ENCODE peak calls at places on chromosomes 12 and 14, in six cellular contexts. Z is glutamatergic neuron, H is heart left ventricle, O is left kidney, E is stromal cell of bone marrow, C is RWPE1. V is an unnamed sample.

GRCh38 chr12:82896979-82897378 is 210.3 kb downstream of the TMTC2 start:
- DNase-seq in Z (no peak), H (no peak), O (no peak), E (no peak), C (peak), V (no peak)

GRCh38 chr12:27015730-27016076 is 1.5 kb upstream of the TM7SF3 start:
- DNase-seq in Z (no peak), H (no peak), O (peak), E (no peak), C (peak), V (no peak)

GRCh38 chr12:53098354-53098981 is 1.0 kb downstream of the IGFBP6 start:
- DNase-seq in Z (no peak), H (no peak), O (no peak), E (peak), C (peak), V (no peak)

GRCh38 chr14:78107171-78107570 is 63.0 kb upstream of the NRXN3 start:
- DNase-seq in Z (no peak), H (no peak), O (no peak), E (no peak), C (no peak), V (no peak)

GRCh38 chr14:58171090-58171489 is 19.1 kb upstream of the ARMH4 start:
- DNase-seq in Z (peak), H (peak), O (peak), E (peak), C (peak), V (peak)

GRCh38 chr12:78208106-78208505 is 377.4 kb downstream of the NAV3 start:
- DNase-seq in Z (no peak), H (no peak), O (peak), E (no peak), C (no peak), V (no peak)

GRCh38 chr12:71972441-71973074 is 33.9 kb downstream of the TPH2 start:
- DNase-seq in Z (no peak), H (no peak), O (peak), E (no peak), C (no peak), V (no peak)

GRCh38 chr14:31964490-31964889 is 112.6 kb upstream of the ARHGAP5 start:
- DNase-seq in Z (no peak), H (no peak), O (no peak), E (no peak), C (no peak), V (no peak)

GRCh38 chr14:69247691-69248440 is 12.1 kb upstream of the GALNT16 start:
- DNase-seq in Z (no peak), H (no peak), O (no peak), E (peak), C (no peak), V (no peak)

GRCh38 chr12:75634244-75635222 is 123.1 kb upstream of the KRR1 start:
- DNase-seq in Z (no peak), H (no peak), O (no peak), E (no peak), C (no peak), V (no peak)

GRCh38 chr14:77125275-77126073 is 16.1 kb downstream of the ZDHHC22 start:
- DNase-seq in Z (no peak), H (no peak), O (peak), E (no peak), C (no peak), V (no peak)

GRCh38 chr14:97539389-97539786 is 742.2 kb downstream of the VRK1 start:
- DNase-seq in Z (no peak), H (no peak), O (no peak), E (no peak), C (no peak), V (no peak)

GRCh38 chr12:104792570-104792969 is 165.5 kb downstream of the SLC41A2 start:
- DNase-seq in Z (no peak), H (no peak), O (no peak), E (peak), C (peak), V (peak)

GRCh38 chr12:15788266-15789214 is 648 bp downstream of the EPS8 start:
- DNase-seq in Z (no peak), H (peak), O (peak), E (no peak), C (peak), V (no peak)

V was measured in keratinocyte.